ENCODE peak calls at places on chromosomes 5 and 9, in four cellular contexts. D is endothelial cell, Q is cardiac muscle cell, M is A549. T is an unnamed sample.

GRCh38 chr5:435156-435790 is 7.7 kb upstream of the EXOC3 start:
- DNase-seq in D (no peak), Q (no peak), M (no peak), T (peak; percentile 10)

GRCh38 chr5:58185397-58186195 is 274.3 kb downstream of the PLK2 start:
- DNase-seq in D (no peak), Q (no peak), M (no peak), T (no peak)

GRCh38 chr9:38277601-38278200 is 114.8 kb upstream of the ALDH1B1 start:
- DNase-seq in D (no peak), Q (no peak), M (no peak), T (no peak)

GRCh38 chr5:34833991-34834793 is 4.8 kb upstream of the TTC23L start:
- DNase-seq in D (no peak), Q (no peak), M (no peak), T (no peak)

GRCh38 chr5:105407190-105407589 is 1844.6 kb upstream of the NUDT12 start:
- DNase-seq in D (no peak), Q (no peak), M (no peak), T (no peak)

GRCh38 chr5:68406767-68407232 is 191.2 kb downstream of the PIK3R1 start:
- DNase-seq in D (no peak), Q (no peak), M (peak; percentile 28), T (no peak)

GRCh38 chr9:106287108-106287631 is 575.8 kb upstream of the ZNF462 start:
- DNase-seq in D (no peak), Q (no peak), M (no peak), T (no peak)

GRCh38 chr9:125894566-125894965 is 147.4 kb downstream of the PBX3 start:
- DNase-seq in D (no peak), Q (no peak), M (no peak), T (no peak)

GRCh38 chr5:178113141-178113787 is at the start of gene N4BP3:
- DNase-seq in D (peak; percentile 86), Q (peak; percentile 93), M (peak; percentile 60), T (peak; percentile 92)

GRCh38 chr5:53478411-53479044 is 1.9 kb upstream of the FST start:
- DNase-seq in D (peak; percentile 36), Q (peak; percentile 81), M (peak; percentile 64), T (no peak)

GRCh38 chr9:82571540-82571939 is 491.4 kb downstream of the RASEF start:
- DNase-seq in D (no peak), Q (no peak), M (no peak), T (no peak)

GRCh38 chr9:82574911-82575310 is 488.0 kb downstream of the RASEF start:
- DNase-seq in D (no peak), Q (no peak), M (no peak), T (no peak)

GRCh38 chr9:82565188-82565966 is 497.6 kb downstream of the RASEF start:
- DNase-seq in D (no peak), Q (no peak), M (no peak), T (no peak)

DNA sequence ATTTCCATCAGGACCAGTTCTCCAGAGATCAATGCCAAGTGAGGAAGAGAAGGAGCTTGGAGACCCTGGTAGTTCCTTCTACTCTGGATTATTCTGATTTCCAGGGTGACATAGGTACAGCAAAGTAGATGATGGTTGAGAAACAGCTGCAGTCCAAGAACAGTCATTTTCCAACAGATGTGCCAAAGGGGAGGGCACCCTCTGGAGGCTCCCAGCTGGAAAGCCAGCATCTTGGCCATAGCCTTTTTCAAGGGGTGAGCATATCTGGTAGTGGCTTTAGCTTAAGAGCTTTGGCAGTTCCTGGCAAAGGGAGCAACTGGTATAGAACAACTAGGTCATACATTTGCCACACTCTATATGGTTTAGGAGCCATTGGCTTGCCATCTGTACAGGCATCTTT is 492.7 kb downstream of the RASEF start:
- DNase-seq in D (no peak), Q (no peak), M (no peak), T (no peak)
- TF ChIP-seq CTCF in D (no peak), Q (no peak), M (no peak), T (no peak)

GRCh38 chr5:10768304-10768899 is 7.4 kb upstream of the DAP start:
- DNase-seq in D (no peak), Q (no peak), M (no peak), T (no peak)
- TF ChIP-seq CTCF in D (no peak), Q (no peak), M (no peak), T (no peak)

GRCh38 chr5:90549223-90549622 is 9.4 kb upstream of the ADGRV1 start:
- DNase-seq in D (no peak), Q (no peak), M (no peak), T (no peak)

GRCh38 chr5:90549729-90550275 is 8.8 kb upstream of the ADGRV1 start:
- DNase-seq in D (no peak), Q (no peak), M (no peak), T (no peak)

GRCh38 chr5:90553711-90554110 is 4.9 kb upstream of the ADGRV1 start:
- DNase-seq in D (no peak), Q (no peak), M (no peak), T (no peak)

GRCh38 chr5:90550963-90551362 is 7.6 kb upstream of the ADGRV1 start:
- DNase-seq in D (no peak), Q (no peak), M (no peak), T (no peak)

GRCh38 chr5:90551376-90551775 is 7.2 kb upstream of the ADGRV1 start:
- DNase-seq in D (no peak), Q (no peak), M (no peak), T (no peak)
- TF ChIP-seq CTCF in D (no peak), Q (no peak), M (no peak), T (no peak)

DNA sequence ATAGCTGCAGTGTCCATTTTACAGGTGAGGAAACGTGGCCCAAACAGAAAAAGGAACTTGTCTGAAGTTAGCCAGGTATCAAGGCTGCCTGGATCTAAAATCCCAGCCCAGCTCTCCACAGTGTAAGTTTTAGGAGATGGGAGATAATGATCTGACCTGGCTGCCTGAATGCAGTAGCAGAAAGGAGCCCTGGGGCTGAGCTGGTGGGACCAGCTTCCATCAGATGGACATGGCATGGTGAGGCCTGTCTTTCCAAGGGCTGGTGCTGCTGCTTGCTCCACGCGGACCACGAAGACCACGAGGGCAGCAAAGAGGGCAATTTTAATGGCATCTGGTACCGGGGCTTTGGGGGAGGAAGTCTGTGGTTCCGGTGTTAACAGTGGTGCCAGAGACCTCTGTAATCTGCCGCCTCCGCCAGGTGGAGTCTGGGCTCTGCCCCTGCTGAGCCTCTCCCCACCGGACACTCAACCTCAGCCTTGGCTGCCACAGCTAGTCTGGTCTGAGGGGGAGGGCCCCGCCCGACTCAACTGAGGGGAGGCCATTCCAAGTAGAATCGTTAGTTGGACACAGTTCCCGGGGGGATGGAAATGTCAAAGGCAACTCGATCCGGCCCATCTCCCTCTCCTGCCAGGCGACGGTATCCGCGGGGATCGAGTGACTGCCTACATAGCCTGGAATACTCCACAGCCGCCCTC is 650 bp downstream of the MYORG start:
- DNase-seq in D (peak; percentile 54), Q (peak; percentile 44), M (peak; percentile 74), T (peak; percentile 43)
- TF ChIP-seq CTCF in D (no peak), Q (peak; percentile 7), M (peak; percentile 28), T (no peak)

DNA sequence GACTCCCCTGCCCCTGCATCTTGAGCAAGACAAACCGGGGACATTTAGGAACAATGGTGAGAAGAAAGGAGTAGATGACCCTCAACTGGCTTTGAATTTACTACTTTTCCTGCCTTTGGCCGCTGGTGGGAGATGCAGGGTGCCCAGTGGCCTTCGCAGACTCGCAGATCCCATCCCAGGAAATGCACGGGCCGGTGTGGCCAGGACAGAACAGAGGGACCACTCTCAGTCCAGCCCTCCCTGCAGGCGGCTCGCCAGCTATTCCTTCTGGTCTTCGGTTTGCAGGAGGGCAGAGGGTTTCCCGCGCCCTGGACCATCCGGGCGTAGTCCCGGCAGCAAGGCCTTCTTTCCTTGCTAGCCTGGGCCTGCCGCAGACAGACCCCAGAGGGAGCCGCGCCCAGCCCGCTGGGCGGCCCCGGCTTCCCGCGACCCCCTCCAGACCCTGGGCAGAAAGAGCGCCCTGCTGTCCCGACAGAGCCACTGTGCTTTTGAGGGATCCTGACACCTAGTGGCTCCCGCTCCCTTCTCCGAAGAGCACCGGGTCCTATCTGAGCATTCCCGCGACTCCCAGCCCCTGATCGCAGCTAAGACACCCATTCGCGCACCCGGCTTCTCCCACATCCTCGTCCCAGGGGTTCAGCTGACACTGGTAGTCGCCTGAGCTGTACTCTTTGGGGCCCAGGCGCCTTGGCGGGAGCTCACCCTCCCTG is 1.2 kb downstream of the CFAP90 start:
- DNase-seq in D (peak; percentile 30), Q (peak; percentile 72), M (no peak), T (no peak)
- TF ChIP-seq CTCF in D (no peak), Q (peak; percentile 19), M (peak; percentile 16), T (no peak)

DNA sequence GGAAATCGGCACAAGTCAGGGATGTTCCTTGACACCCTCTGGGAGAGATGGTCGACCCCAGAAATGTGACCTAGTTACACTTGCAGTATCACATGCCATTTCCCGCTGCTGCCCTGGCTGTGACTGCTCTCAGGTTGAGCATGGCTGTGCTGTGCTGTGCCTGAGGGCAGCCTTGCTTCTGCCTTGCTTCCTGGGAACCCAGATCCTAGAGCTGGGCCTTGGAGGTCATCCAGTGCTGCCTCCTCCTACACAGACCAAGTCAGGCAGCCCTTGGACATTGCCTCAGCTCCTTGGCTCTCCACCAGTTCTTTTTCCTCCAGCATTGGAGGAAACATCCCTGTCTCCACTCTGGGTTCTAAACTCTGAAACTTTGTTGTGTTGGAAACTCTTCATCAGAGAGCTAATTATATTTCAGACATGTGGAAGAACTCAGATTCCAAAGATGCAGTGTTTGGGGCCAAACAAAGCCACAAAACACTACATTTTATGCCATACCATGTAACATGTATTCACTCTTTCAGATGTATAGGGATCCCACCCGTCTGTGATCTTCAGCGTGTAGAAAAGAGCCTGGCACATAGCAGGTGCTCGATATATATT is 6.1 kb downstream of the MAMDC2 start:
- DNase-seq in D (no peak), Q (no peak), M (no peak), T (no peak)
- TF ChIP-seq CTCF in D (no peak), Q (no peak), M (no peak), T (no peak)

DNA sequence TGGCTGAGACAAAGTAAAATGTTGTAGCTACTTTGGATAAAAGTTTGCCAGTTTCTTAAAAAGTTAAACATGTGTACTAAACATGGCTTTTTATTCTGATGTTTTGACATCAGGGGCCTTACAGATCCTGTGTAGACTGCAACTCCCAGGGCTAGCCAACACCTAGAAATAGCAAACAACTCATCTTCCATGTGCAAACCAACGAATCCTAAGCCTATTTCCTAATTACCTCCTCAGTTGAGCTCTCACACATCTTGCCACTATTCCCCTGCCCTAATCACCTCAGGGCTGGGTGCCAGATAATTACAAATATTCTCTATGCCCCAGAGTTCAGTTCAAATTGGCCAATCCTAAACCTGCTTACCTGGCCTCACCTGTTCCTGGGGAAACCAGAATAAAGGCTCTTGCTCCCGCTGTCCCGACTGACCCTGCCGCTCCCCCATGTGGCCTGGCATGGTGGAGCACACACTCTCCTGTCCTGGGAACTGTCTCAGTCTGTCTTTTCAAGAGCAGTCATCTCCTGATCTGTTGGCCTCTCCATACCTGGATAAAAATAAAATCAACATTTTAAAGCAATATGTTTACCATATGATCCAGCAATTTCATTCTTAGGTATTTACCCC is 37.1 kb upstream of the FAM169A start:
- DNase-seq in D (peak; percentile 55), Q (peak; percentile 35), M (peak; percentile 25), T (no peak)
- TF ChIP-seq CTCF in D (peak; percentile 49), Q (peak; percentile 32), M (peak; percentile 51), T (no peak)

T was measured in activated B cell treated with CpG ODN at 0.5 μM for 24 hours.